ENCODE peak calls at places on chromosome 18, in six cellular contexts. O, C, L, W, S and F are unnamed samples.
A peak's percentile ranks its signal among the peaks of the same experiment; 100 is the strongest.

GRCh38 chr18:5061785-5062184 is 135.3 kb downstream of the AKAIN1 start:
- DNase-seq in O (no peak), C (no peak), S (no peak), W (no peak), L (no peak), F (no peak)

GRCh38 chr18:31161757-31162418 is 768 bp downstream of the DSC1 start:
- DNase-seq in S (no peak), W (no peak), L (no peak), C (no peak), O (no peak), F (no peak)

GRCh38 chr18:80034068-80034851 is at the start of gene RBFA:
- DNase-seq in W (peak; percentile 100), L (peak; percentile 95), O (peak; percentile 97), C (peak; percentile 100), S (peak; percentile 100), F (peak; percentile 97)

GRCh38 chr18:74501386-74501785 is 5.2 kb downstream of the CNDP2 start:
- DNase-seq in C (no peak), O (peak; percentile 77), S (no peak), W (no peak), L (no peak), F (no peak)

GRCh38 chr18:62678847-62679535 is 36.4 kb upstream of the PHLPP1 start:
- DNase-seq in W (no peak), L (no peak), S (no peak), C (no peak), O (no peak), F (no peak)

GRCh38 chr18:62177271-62177670 is 9.6 kb downstream of the PIGN start:
- DNase-seq in L (no peak), S (no peak), W (no peak), C (no peak), O (no peak), F (no peak)

GRCh38 chr18:30682667-30683066 is 359.9 kb downstream of the DSC3 start:
- DNase-seq in O (no peak), W (no peak), L (no peak), S (peak; percentile 27), C (no peak), F (no peak)

GRCh38 chr18:2114765-2115164 is 456.5 kb downstream of the METTL4 start:
- DNase-seq in O (no peak), C (no peak), W (no peak), L (no peak), S (no peak), F (no peak)

GRCh38 chr18:25650201-25650941 is 298.4 kb upstream of the ZNF521 start:
- DNase-seq in S (peak; percentile 76), C (no peak), O (peak; percentile 72), W (no peak), L (no peak), F (peak; percentile 66)

GRCh38 chr18:50507120-50507590 is 52.7 kb upstream of the MAPK4 start:
- DNase-seq in S (peak; percentile 23), C (peak; percentile 63), W (no peak), O (peak; percentile 13), L (no peak), F (peak; percentile 30)

GRCh38 chr18:76213996-76214395 is 281.0 kb downstream of the ZNF516 start:
- DNase-seq in S (no peak), L (no peak), C (no peak), W (no peak), O (no peak), F (no peak)

GRCh38 chr18:58887613-58887963 is 22.9 kb downstream of the ZNF532 start:
- DNase-seq in W (no peak), C (peak; percentile 76), O (peak; percentile 91), L (no peak), S (peak; percentile 71), F (peak; percentile 50)

GRCh38 chr18:64032312-64032711 is 62.4 kb downstream of the SERPINB8 start:
- DNase-seq in L (no peak), W (no peak), C (no peak), S (no peak), O (no peak), F (no peak)

GRCh38 chr18:63319383-63320040 is at the start of gene BCL2:
- DNase-seq in S (peak; percentile 64), W (no peak), O (peak; percentile 32), L (no peak), C (no peak), F (peak; percentile 35)

GRCh38 chr18:62324917-62325805 is at the start of gene TNFRSF11A:
- DNase-seq in W (peak; percentile 49), O (peak; percentile 58), L (no peak), C (peak; percentile 58), S (peak; percentile 33), F (peak; percentile 37)

GRCh38 chr18:61992923-61993322 is 100.1 kb upstream of the RNF152 start:
- DNase-seq in L (no peak), W (no peak), S (peak; percentile 82), C (no peak), O (peak; percentile 41), F (no peak)

GRCh38 chr18:23354625-23355024 is 98.5 kb upstream of the RIOK3 start:
- DNase-seq in S (peak; percentile 38), C (no peak), W (no peak), O (peak; percentile 51), L (no peak), F (peak; percentile 58)

GRCh38 chr18:30056528-30056927 is 986.0 kb downstream of the DSC3 start:
- DNase-seq in L (no peak), W (no peak), S (no peak), C (no peak), O (no peak), F (no peak)

GRCh38 chr18:79935499-79935898 is 16.0 kb downstream of the SLC66A2 start:
- DNase-seq in C (peak; percentile 39), O (no peak), S (no peak), W (no peak), L (no peak), F (no peak)

GRCh38 chr18:23194150-23194968 is 59.1 kb downstream of the CABLES1 start:
- DNase-seq in L (no peak), C (no peak), O (peak; percentile 16), S (no peak), W (no peak), F (no peak)

DNA sequence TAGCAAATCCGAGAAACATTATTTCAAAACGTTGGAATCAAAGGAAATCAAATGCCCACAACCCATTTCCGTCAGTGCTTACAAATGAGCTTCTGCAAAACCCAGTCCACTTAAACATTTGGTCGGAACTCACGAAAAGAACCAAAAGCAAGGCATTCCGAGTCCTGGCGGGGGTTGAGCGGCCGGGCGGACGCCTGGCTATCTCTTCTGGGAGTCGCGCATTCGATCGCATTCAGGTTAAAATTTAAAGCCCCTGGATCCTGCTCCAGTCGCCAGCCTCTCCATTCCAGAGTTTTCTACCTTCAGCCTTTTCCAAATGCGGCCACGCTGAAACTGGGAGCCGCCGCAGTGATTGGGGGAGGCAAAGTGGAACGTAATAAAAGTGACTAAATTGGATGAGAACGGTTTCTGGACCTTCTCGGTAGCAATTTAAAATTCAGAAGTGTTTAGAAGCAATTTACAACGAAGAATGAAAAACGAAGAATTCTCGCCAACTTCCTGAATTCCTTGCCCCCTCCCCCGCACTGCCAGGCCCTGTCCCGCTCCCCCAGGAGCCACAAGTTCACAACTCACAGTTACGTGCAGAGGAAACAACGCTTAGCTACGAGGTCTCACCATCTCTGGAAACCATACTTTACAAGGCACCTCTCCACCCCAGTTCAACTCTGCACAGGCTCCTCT is 1.8 kb upstream of the GATA6 start:
- DNase-seq in W (no peak), S (peak; percentile 39), L (no peak), C (no peak), O (no peak), F (peak; percentile 17)
- H3K4me3 ChIP-seq in W (no peak overlapping the region), S (peak overlapping the region; percentile 57), L (peak overlapping the region; percentile 100), C (no peak overlapping the region), O (no peak overlapping the region), F (peak overlapping the region; percentile 83)

DNA sequence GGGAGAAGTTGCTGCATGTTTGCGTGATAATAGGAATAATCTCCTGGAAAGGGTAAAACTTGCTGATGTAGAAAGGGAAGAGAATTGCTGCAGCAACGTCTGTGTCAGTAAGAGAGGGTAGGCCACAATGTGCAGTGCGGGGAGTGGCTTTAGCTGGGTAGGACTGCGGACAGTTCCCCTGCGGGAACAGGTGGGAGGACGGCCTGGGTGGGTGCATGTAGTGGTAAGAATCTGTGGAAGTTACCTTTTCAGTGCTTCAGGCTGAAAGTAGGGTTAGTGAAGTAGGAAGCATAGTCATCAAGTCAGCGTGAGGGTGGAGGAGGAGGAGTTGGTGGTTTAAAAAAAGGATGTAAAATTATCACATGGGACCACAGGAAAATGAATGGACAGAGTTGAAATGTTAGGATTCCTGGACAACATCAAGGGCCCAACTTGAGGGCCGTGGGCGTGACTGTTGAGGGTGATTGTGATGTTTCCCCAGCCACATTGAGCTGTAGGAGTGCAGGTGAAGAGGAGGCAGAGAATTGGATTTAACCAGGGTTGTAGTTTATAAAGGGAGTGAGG is 13.2 kb downstream of the CEP192 start:
- DNase-seq in W (no peak), S (no peak), C (no peak), L (no peak), O (no peak), F (no peak)
- H3K36me3 ChIP-seq in W (peaks cover 71% of the 10 kb centered on the region), S (peaks cover 22% of the 10 kb centered on the region), C (peaks cover 60% of the 10 kb centered on the region), L (peaks cover 18% of the 10 kb centered on the region), O (peaks cover 5% of the 10 kb centered on the region), F (peaks cover 35% of the 10 kb centered on the region)

GRCh38 chr18:12246849-12247808 is 7.0 kb upstream of the CIDEA start:
- DNase-seq in W (no peak), C (peak; percentile 26), O (no peak), S (peak; percentile 17), L (no peak), F (no peak)

GRCh38 chr18:12247946-12248345 is 6.2 kb upstream of the CIDEA start:
- DNase-seq in W (no peak), L (no peak), C (no peak), S (no peak), O (no peak), F (no peak)

GRCh38 chr18:12252061-12252460 is 2.1 kb upstream of the CIDEA start:
- DNase-seq in W (no peak), S (no peak), O (no peak), L (no peak), C (peak; percentile 16), F (no peak)

GRCh38 chr18:12251311-12251710 is 2.9 kb upstream of the CIDEA start:
- DNase-seq in S (no peak), O (no peak), L (no peak), C (no peak), W (no peak), F (no peak)

DNA sequence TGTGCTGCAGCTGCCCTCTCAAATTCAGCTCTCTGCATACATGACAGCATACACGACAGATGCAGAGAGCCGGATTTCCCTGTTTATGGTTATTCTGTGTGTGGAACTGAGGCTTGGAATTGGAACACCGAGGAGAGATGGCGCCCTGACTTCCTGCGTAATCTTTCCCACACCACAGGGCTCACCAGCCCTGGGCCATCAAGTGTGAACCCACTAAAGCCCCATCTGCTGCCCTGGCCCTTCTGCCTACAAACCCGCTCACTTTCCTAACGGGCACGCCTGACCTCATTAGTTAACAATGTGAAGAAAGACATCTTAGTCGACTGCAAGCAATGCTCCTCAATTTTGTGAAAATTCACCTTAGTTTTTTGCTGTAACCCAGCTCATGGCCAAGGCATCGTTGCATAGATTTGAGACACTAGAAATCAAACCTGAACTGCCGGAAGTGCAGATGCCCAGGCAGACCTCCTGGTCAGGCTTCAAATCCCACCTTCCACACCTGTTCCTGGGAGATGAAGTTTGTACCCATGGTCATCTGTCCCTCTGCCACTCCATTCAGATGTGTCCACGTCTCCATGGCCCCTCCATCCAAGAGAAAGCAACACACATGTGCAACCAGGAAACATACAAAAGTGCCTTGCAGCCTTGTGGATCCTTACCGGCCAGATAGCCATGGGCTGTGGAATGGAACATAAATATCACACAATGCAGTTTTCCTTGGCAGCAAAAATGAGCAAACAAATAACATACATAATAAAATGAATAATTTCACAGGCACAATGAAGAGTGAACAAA is 5.0 kb upstream of the CIDEA start:
- DNase-seq in C (peak; percentile 22), W (no peak), O (no peak), S (no peak), L (no peak), F (no peak)
- H3K27me3 ChIP-seq in C (peaks cover 28% of the 10 kb centered on the region), W (no peaks in the 10 kb centered on the region), O (no peaks in the 10 kb centered on the region), S (peaks cover 66% of the 10 kb centered on the region), L (no peaks in the 10 kb centered on the region), F (peaks cover 7% of the 10 kb centered on the region)

GRCh38 chr18:44744206-44745180 is 63.8 kb downstream of the SETBP1 start:
- DNase-seq in W (no peak), O (no peak), C (peak; percentile 82), L (no peak), S (no peak), F (no peak)
- H3K4me3 ChIP-seq in W (no peak overlapping the region), O (no peak overlapping the region), C (peak overlapping the region; percentile 58), L (peak overlapping the region; percentile 22), S (no peak overlapping the region), F (no peak overlapping the region)